ENCODE peak calls at places on chromosome 3, in four cellular contexts. Z is pancreas, X is substantia nigra, G is ovary. M is an unnamed sample.

GRCh38 chr3:165462616-165463334 is 266.6 kb upstream of the SLITRK3 start:
- DNase-seq in Z (no peak), X (no peak), G (no peak), M (no peak)

GRCh38 chr3:190269096-190269495 is 53.1 kb downstream of the CLDN1 start:
- DNase-seq in Z (no peak), X (no peak), G (no peak), M (no peak)

GRCh38 chr3:189724366-189724765 is 93.2 kb downstream of the TP63 start:
- DNase-seq in Z (no peak), X (no peak), G (no peak), M (no peak)

GRCh38 chr3:39750677-39751076 is 58.7 kb upstream of the MYRIP start:
- DNase-seq in Z (no peak), X (no peak), G (no peak), M (no peak)

GRCh38 chr3:16319307-16319706 is 54.3 kb downstream of the OXNAD1 start:
- DNase-seq in Z (no peak), X (no peak), G (no peak), M (no peak)

GRCh38 chr3:4396006-4396405 is 71.1 kb downstream of the SUMF1 start:
- DNase-seq in Z (no peak), X (no peak), G (no peak), M (no peak)

GRCh38 chr3:183984749-183985729 is 32.6 kb downstream of the ABCC5 start:
- DNase-seq in Z (no peak), X (no peak), G (no peak), M (no peak)

GRCh38 chr3:57095361-57095760 is 34.9 kb downstream of the SPATA12 start:
- DNase-seq in Z (no peak), X (no peak), G (no peak), M (no peak)

GRCh38 chr3:5444253-5444652 is 256.7 kb downstream of the EDEM1 start:
- DNase-seq in Z (no peak), X (no peak), G (no peak), M (no peak)

GRCh38 chr3:47850062-47850802 is 47.3 kb downstream of the DHX30 start:
- DNase-seq in Z (no peak), X (no peak), G (no peak), M (no peak)

GRCh38 chr3:170470063-170471006 is 51.7 kb downstream of the CLDN11 start:
- DNase-seq in Z (no peak), X (peak), G (peak), M (peak)

GRCh38 chr3:73727854-73728253 is 103.1 kb upstream of the PDZRN3 start:
- DNase-seq in Z (no peak), X (no peak), G (no peak), M (no peak)
- H3K27ac ChIP-seq in Z (no peak), X (no peak), G (no peak), M (no peak)

GRCh38 chr3:130916507-130917167 is 22.8 kb downstream of the ATP2C1 start:
- DNase-seq in Z (no peak), X (no peak), G (no peak), M (no peak)

GRCh38 chr3:130918328-130918727 is 24.4 kb downstream of the ATP2C1 start:
- DNase-seq in Z (no peak), X (no peak), G (no peak), M (no peak)

DNA sequence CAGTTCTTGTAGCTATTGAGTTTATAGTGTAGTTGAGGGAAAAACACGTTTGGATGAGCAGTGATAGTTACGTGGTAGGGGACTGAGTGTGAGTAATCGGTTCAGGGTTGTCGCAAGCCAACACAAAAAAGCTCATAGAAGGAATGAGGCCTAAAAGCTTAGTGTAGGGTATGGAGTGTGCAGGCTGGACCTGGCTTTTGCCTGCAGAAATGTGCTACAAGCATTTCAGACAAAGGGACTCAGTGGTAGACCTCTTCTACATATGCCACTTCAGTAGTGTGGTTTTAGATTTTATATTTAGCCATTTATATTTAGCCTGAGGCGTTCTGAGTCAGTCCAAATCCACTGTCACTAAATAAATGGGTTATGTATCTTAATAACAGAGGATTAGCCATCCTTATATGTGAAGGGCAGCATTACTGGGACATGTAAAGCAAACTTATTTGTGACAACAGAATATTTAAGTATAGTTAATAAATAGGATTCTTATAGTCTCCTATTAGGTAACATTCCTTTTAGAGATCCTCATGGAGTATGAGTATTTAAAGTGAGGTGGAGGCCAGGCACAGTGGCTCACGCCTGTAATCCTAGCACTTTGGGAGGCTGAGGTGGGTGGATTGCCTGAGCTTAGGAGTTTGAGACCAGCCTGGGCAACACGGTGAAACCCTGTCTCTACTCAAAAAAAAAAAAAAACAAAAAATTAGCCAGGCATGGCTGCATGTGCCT is 21.8 kb downstream of the ATP2C1 start:
- DNase-seq in Z (no peak), X (no peak), G (no peak), M (no peak)
- H3K27ac ChIP-seq in Z (no peak), X (no peak), G (no peak), M (no peak)

DNA sequence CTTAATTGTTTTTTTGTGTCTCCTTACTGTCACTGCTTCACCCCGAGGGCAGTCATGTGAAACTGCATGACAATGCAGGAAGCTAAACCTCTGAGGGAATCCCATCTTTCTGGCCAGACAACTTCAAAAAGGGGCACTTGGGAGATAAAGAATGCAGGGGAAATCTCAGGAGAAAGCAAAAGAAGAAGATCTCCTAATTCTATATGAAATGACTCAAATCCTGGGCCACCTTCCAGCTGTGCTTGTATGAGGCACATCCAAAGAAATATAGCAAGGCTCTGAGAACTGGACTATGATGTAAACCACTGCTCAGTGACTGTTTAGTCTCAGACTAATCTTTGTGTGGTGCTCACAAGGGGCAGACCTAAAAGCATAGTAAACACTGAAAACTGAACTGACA is 22.6 kb upstream of the UMPS start:
- DNase-seq in Z (no peak), X (no peak), G (no peak), M (no peak)
- H3K27ac ChIP-seq in Z (no peak), X (no peak), G (no peak), M (no peak)

GRCh38 chr3:45123841-45124269 is 22.3 kb downstream of the CDCP1 start:
- DNase-seq in Z (no peak), X (no peak), G (no peak), M (no peak)
- H3K27ac ChIP-seq in Z (no peak), X (no peak), G (no peak), M (no peak)

GRCh38 chr3:179715582-179715981 is 62.7 kb downstream of the USP13 start:
- DNase-seq in Z (no peak), X (no peak), G (no peak), M (no peak)
- H3K27ac ChIP-seq in Z (no peak), X (no peak), G (no peak), M (no peak)

M was measured in caudate nucleus.